ENCODE peak calls at places on chromosome 12, in five cellular contexts. N is progenitor cell of endocrine pancreas, G is NCI-H1694, Y is Ammon's horn, L is C1 segment of cervical spinal cord. E is an unnamed sample.
A peak's percentile ranks its signal among the peaks of the same experiment; 100 is the strongest.

GRCh38 chr12:130929363-130929762 is 24.3 kb upstream of the ADGRD1 start:
- DNase-seq in N (no peak), G (no peak), Y (no peak), L (no peak), E (no peak)

GRCh38 chr12:49893753-49894752 is 9.6 kb downstream of the FAIM2 start:
- DNase-seq in N (no peak), G (no peak), Y (no peak), L (no peak), E (no peak)

GRCh38 chr12:41190360-41190759 is 2.2 kb downstream of the PDZRN4 start:
- DNase-seq in N (no peak), G (peak; percentile 21), Y (peak; percentile 77), L (no peak), E (peak; percentile 60)

GRCh38 chr12:55336002-55336401 is 5.5 kb downstream of the OR6C3 start:
- DNase-seq in N (no peak), G (no peak), Y (no peak), L (no peak), E (no peak)

GRCh38 chr12:79674629-79675028 is 16.1 kb downstream of the PAWR start:
- DNase-seq in N (no peak), G (no peak), Y (no peak), L (no peak), E (no peak)

GRCh38 chr12:102958073-102958829 is 777 bp downstream of the ASCL1 start:
- DNase-seq in N (peak; percentile 39), G (no peak), Y (peak; percentile 30), L (no peak), E (peak; percentile 28)

GRCh38 chr12:131487379-131488129 is 223.3 kb upstream of the SFSWAP start:
- DNase-seq in N (no peak), G (peak; percentile 3), Y (peak; percentile 47), L (peak; percentile 4), E (peak; percentile 31)

GRCh38 chr12:50509009-50509663 is 4.4 kb downstream of the DIP2B start:
- DNase-seq in N (no peak), G (no peak), Y (no peak), L (no peak), E (no peak)